ENCODE peak calls at places on chromosomes 13 and 19, in ten cellular contexts. W, G, F, K, U, O, S, Q, J and C are unnamed samples.

GRCh38 chr13:37134411-37135041 is 29.1 kb upstream of the CSNK1A1L start:
- DNase-seq in W (no peak), G (no peak), F (no peak), K (no peak), U (no peak), O (no peak), S (no peak), Q (no peak), J (no peak), C (no peak)

GRCh38 chr19:29547361-29547960 is 21.7 kb downstream of the VSTM2B start:
- DNase-seq in W (no peak), G (peak), F (no peak), K (no peak), U (no peak), O (no peak), S (peak), Q (peak), J (no peak), C (no peak)

GRCh38 chr13:86757236-86757978 is 913.8 kb upstream of the SLITRK5 start:
- DNase-seq in W (no peak), G (no peak), F (no peak), K (no peak), U (no peak), O (no peak), S (no peak), Q (no peak), J (no peak), C (no peak)

GRCh38 chr19:17248011-17248776 is 2.5 kb upstream of the NR2F6 start:
- DNase-seq in W (no peak), G (peak), F (peak), K (peak), U (no peak), O (no peak), S (peak), Q (no peak), J (no peak), C (no peak)

GRCh38 chr19:6521718-6522646 is 8.8 kb upstream of the TNFSF9 start:
- DNase-seq in W (no peak), G (peak), F (peak), K (peak), U (no peak), O (no peak), S (peak), Q (no peak), J (no peak), C (no peak)

GRCh38 chr13:43377149-43377548 is 353.8 kb downstream of the DNAJC15 start:
- DNase-seq in W (no peak), G (no peak), F (no peak), K (no peak), U (no peak), O (no peak), S (no peak), Q (no peak), J (no peak), C (no peak)

GRCh38 chr19:46913198-46913851 is 52.5 kb downstream of the ARHGAP35 start:
- DNase-seq in W (no peak), G (no peak), F (no peak), K (no peak), U (no peak), O (no peak), S (no peak), Q (no peak), J (no peak), C (no peak)

GRCh38 chr19:5038631-5039271 is 69.8 kb downstream of the KDM4B start:
- DNase-seq in W (no peak), G (peak), F (no peak), K (peak), U (no peak), O (no peak), S (no peak), Q (no peak), J (no peak), C (no peak)

GRCh38 chr19:46970815-46971214 is 48.8 kb upstream of the NPAS1 start:
- DNase-seq in W (peak), G (no peak), F (no peak), K (no peak), U (no peak), O (no peak), S (no peak), Q (no peak), J (no peak), C (no peak)

GRCh38 chr19:14440049-14440448 is 6.9 kb downstream of the PKN1 start:
- DNase-seq in W (no peak), G (peak), F (peak), K (peak), U (peak), O (peak), S (peak), Q (no peak), J (peak), C (peak)

GRCh38 chr13:61768175-61768574 is 352.5 kb upstream of the PCDH20 start:
- DNase-seq in W (no peak), G (no peak), F (no peak), K (no peak), U (no peak), O (no peak), S (no peak), Q (no peak), J (no peak), C (no peak)

GRCh38 chr19:12833747-12834417 is 497 bp downstream of the RTBDN start:
- DNase-seq in W (no peak), G (peak), F (peak), K (peak), U (no peak), O (no peak), S (no peak), Q (no peak), J (no peak), C (no peak)

GRCh38 chr13:74005320-74006154 is 128.7 kb downstream of the KLF12 start:
- DNase-seq in W (no peak), G (no peak), F (no peak), K (no peak), U (no peak), O (no peak), S (no peak), Q (no peak), J (no peak), C (no peak)

GRCh38 chr13:76398426-76398825 is 487.8 kb downstream of the KCTD12 start:
- DNase-seq in W (no peak), G (no peak), F (no peak), K (no peak), U (no peak), O (no peak), S (no peak), Q (no peak), J (no peak), C (no peak)

GRCh38 chr13:49220035-49220855 is at the start of gene MLNR:
- DNase-seq in W (no peak), G (no peak), F (no peak), K (peak), U (no peak), O (no peak), S (peak), Q (no peak), J (peak), C (peak)

GRCh38 chr13:51444922-51445321 is 7.9 kb downstream of the INTS6 start:
- DNase-seq in W (peak), G (no peak), F (no peak), K (peak), U (no peak), O (no peak), S (no peak), Q (no peak), J (no peak), C (no peak)

GRCh38 chr13:75647126-75647784 is 11.1 kb downstream of the LMO7 start:
- DNase-seq in W (no peak), G (no peak), F (no peak), K (no peak), U (no peak), O (no peak), S (no peak), Q (no peak), J (no peak), C (no peak)

GRCh38 chr13:30877335-30877734 is 28.7 kb upstream of the MEDAG start:
- DNase-seq in W (no peak), G (no peak), F (no peak), K (no peak), U (no peak), O (no peak), S (no peak), Q (no peak), J (no peak), C (no peak)

GRCh38 chr19:56748443-56748842 is 76.9 kb upstream of the ZNF835 start:
- DNase-seq in W (no peak), G (no peak), F (no peak), K (no peak), U (peak), O (no peak), S (no peak), Q (no peak), J (no peak), C (no peak)

GRCh38 chr13:51258612-51259358 is 36.6 kb downstream of the FAM124A start:
- DNase-seq in W (no peak), G (no peak), F (no peak), K (no peak), U (no peak), O (no peak), S (no peak), Q (no peak), J (no peak), C (no peak)

GRCh38 chr19:8585894-8586750 is 8.9 kb upstream of the MYO1F start:
- DNase-seq in W (peak), G (peak), F (peak), K (peak), U (no peak), O (no peak), S (peak), Q (no peak), J (no peak), C (no peak)

GRCh38 chr13:51479199-51479523 is 26.3 kb upstream of the INTS6 start:
- DNase-seq in W (no peak), G (no peak), F (no peak), K (no peak), U (no peak), O (no peak), S (no peak), Q (no peak), J (no peak), C (no peak)

GRCh38 chr13:91133941-91134772 is 213.3 kb upstream of the MIR17HG start:
- DNase-seq in W (peak), G (peak), F (peak), K (peak), U (peak), O (no peak), S (no peak), Q (peak), J (no peak), C (no peak)

GRCh38 chr13:75445717-75446529 is 36.0 kb downstream of the TBC1D4 start:
- DNase-seq in W (no peak), G (no peak), F (no peak), K (no peak), U (no peak), O (no peak), S (no peak), Q (no peak), J (no peak), C (no peak)

GRCh38 chr19:45468803-45469131 is 971 bp downstream of the FOSB start:
- DNase-seq in W (no peak), G (peak), F (no peak), K (peak), U (peak), O (no peak), S (no peak), Q (no peak), J (no peak), C (no peak)

GRCh38 chr13:33931397-33931987 is 113.5 kb downstream of the RFC3 start:
- DNase-seq in W (peak), G (no peak), F (no peak), K (peak), U (peak), O (no peak), S (no peak), Q (no peak), J (no peak), C (no peak)

GRCh38 chr13:72097568-72097967 is 230.6 kb upstream of the DACH1 start:
- DNase-seq in W (no peak), G (no peak), F (no peak), K (no peak), U (no peak), O (no peak), S (no peak), Q (no peak), J (no peak), C (no peak)

GRCh38 chr19:48353682-48354081 is 10.1 kb downstream of the TMEM143 start:
- DNase-seq in W (no peak), G (no peak), F (no peak), K (no peak), U (no peak), O (no peak), S (no peak), Q (no peak), J (no peak), C (no peak)

GRCh38 chr13:44620057-44620456 is 43.9 kb upstream of the TSC22D1 start:
- DNase-seq in W (no peak), G (no peak), F (no peak), K (no peak), U (no peak), O (no peak), S (no peak), Q (no peak), J (no peak), C (no peak)

GRCh38 chr13:30145709-30146367 is 161.5 kb downstream of the KATNAL1 start:
- DNase-seq in W (no peak), G (no peak), F (no peak), K (no peak), U (no peak), O (no peak), S (no peak), Q (no peak), J (no peak), C (no peak)

GRCh38 chr13:29887651-29888050 is 37.2 kb upstream of the UBL3 start:
- DNase-seq in W (no peak), G (no peak), F (no peak), K (no peak), U (no peak), O (no peak), S (no peak), Q (no peak), J (no peak), C (no peak)

GRCh38 chr13:95234242-95234641 is 67.0 kb downstream of the ABCC4 start:
- DNase-seq in W (no peak), G (no peak), F (no peak), K (no peak), U (no peak), O (no peak), S (no peak), Q (no peak), J (no peak), C (no peak)

GRCh38 chr19:19719798-19720197 is 13.1 kb downstream of the ZNF14 start:
- DNase-seq in W (no peak), G (no peak), F (no peak), K (no peak), U (no peak), O (no peak), S (no peak), Q (no peak), J (no peak), C (no peak)

GRCh38 chr19:39154626-39155100 is 29.1 kb downstream of the PAK4 start:
- DNase-seq in W (peak), G (peak), F (peak), K (peak), U (no peak), O (no peak), S (peak), Q (peak), J (no peak), C (no peak)

GRCh38 chr13:33284916-33285315 is 639 bp downstream of the STARD13 start:
- DNase-seq in W (no peak), G (no peak), F (no peak), K (no peak), U (no peak), O (no peak), S (no peak), Q (no peak), J (no peak), C (no peak)

GRCh38 chr13:39274926-39275325 is 236.7 kb downstream of the NHLRC3 start:
- DNase-seq in W (no peak), G (no peak), F (no peak), K (no peak), U (no peak), O (no peak), S (no peak), Q (no peak), J (no peak), C (no peak)

GRCh38 chr13:39269411-39269810 is 231.2 kb downstream of the NHLRC3 start:
- DNase-seq in W (no peak), G (no peak), F (no peak), K (no peak), U (no peak), O (no peak), S (no peak), Q (no peak), J (no peak), C (no peak)

GRCh38 chr13:39269004-39269403 is 230.7 kb downstream of the NHLRC3 start:
- DNase-seq in W (no peak), G (no peak), F (no peak), K (no peak), U (no peak), O (no peak), S (no peak), Q (no peak), J (no peak), C (no peak)

GRCh38 chr13:39279077-39279476 is 240.8 kb downstream of the NHLRC3 start:
- DNase-seq in W (no peak), G (no peak), F (no peak), K (no peak), U (no peak), O (no peak), S (no peak), Q (no peak), J (no peak), C (no peak)

DNA sequence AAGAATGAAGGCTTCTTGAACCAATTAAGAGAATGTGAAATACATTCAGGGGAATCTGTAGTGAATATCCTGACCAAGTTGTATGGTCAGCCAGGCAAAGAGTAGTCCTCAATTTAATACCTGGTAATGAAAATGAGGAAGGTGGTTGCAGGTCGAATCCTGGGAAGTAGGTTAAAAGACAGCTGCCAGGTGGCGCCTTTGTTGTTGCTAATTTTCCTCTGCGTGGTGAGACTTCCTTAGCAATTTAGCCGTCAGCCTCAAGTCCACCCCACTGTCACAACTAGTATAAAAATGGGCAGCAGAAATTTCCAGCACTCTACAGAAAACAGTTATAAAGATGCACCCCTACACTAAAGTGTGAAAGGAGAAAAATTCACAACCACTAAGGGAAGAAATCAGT is 235.7 kb downstream of the NHLRC3 start:
- DNase-seq in W (no peak), G (peak), F (peak), K (no peak), U (no peak), O (no peak), S (no peak), Q (no peak), J (no peak), C (peak)
- TF ChIP-seq CTCF in W (peak), G (no peak), F (peak), K (no peak), U (no peak), O (no peak), S (no peak), Q (no peak), J (peak), C (peak)

DNA sequence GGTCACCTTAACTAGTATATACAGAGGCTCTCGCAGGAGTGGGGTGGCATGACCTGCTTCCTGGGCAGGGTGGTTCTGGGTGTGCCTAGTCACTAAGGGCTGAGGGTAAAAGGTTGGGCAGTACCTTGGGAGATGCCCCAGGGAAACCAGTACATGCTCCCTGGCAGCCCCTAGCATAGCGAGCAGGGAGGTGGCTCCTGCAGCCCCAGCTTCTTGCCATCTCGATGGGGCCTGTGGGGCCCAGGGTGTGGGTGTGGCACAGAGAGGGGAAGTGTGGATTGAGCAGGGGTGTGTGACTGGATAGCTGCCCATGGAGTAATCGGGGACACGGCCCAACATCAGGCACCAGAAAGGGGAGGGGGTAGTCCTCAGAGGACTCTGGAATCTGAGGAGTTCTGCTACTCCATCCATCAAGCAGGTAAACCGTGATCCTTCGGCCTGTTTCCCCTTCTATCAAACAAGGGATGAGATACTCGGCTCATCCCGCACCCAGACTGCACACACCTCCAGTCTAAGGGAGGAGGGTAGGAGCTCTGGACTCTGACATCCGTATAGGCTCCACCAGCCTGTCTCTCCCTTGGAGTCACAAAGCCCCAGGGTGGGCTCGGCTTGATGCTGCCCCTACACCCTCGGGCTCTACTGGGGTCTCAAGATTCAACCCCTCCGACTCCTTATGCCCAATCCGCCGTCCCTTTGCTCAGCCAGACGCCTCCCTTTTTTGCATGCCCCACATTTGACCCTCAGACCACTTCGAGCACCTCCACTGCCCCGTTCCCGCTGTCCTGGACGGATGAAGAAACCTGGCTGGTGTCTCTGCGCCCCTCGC is 1.1 kb downstream of the ZBTB45 start:
- DNase-seq in W (no peak), G (no peak), F (peak), K (no peak), U (no peak), O (no peak), S (no peak), Q (no peak), J (no peak), C (no peak)
- TF ChIP-seq POLR2A in W (peak), G (no peak), F (no peak), K (no peak), U (no peak), O (no peak), S (no peak), Q (no peak), J (no peak), C (no peak)

DNA sequence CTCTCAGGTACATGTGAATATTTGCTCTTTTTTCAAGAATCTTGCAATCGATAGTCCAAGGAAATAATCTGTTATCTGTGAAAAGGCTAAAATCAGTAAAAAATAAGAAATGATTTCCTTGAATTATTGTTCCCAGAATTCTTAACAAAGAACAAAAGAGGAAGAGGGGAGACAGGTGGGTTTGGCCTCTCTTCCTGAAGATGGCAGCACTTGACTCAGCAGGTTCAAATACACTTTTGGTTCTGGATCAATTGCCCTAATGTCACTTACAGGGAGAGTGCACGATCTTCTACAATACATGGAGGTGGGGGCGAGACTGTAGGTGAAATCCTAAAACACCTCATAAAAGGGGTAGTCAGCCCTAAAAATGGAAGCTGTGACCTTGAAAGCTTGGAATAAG is 358.7 kb downstream of the IRS2 start:
- DNase-seq in W (no peak), G (no peak), F (no peak), K (no peak), U (no peak), O (no peak), S (no peak), Q (no peak), J (no peak), C (no peak)
- TF ChIP-seq CTCF in W (no peak), G (no peak), F (no peak), K (no peak), U (no peak), O (no peak), S (no peak), Q (no peak), J (peak), C (peak)

GRCh38 chr13:46146898-46147297 is 35.1 kb downstream of the LCP1 start:
- DNase-seq in W (no peak), G (no peak), F (no peak), K (no peak), U (no peak), O (no peak), S (no peak), Q (no peak), J (no peak), C (peak)
- TF ChIP-seq POLR2A in W (no peak), G (no peak), F (no peak), K (no peak), U (no peak), O (no peak), S (no peak), Q (no peak), J (no peak), C (no peak)